ENCODE peak calls at places on chromosome 9, in eight cellular contexts. X is GM12892, Y is IMR-90, F is K562, G is spleen, H is tibial nerve, D is adrenal gland, V is A549. R is an unnamed sample.
A peak's percentile ranks its signal among the peaks of the same experiment; 100 is the strongest.

GRCh38 chr9:126658201-126658600 is 44.5 kb downstream of the LMX1B start:
- DNase-seq in H (no peak), D (no peak), V (no peak), X (no peak), G (no peak), F (no peak), Y (no peak), R (no peak)

GRCh38 chr9:75147638-75148037 is 59.3 kb downstream of the OSTF1 start:
- DNase-seq in X (peak; percentile 5), Y (peak; percentile 19), V (no peak), H (no peak), F (no peak), D (no peak), G (no peak), R (no peak)

GRCh38 chr9:69427286-69427685 is 102.3 kb downstream of the ENTREP1 start:
- DNase-seq in Y (peak; percentile 11), G (no peak), V (no peak), H (no peak), F (no peak), D (no peak), X (no peak), R (no peak)

GRCh38 chr9:92094655-92095054 is 20.6 kb downstream of the SPTLC1 start:
- DNase-seq in Y (peak; percentile 43), G (no peak), X (no peak), F (peak; percentile 68), D (no peak), H (no peak), V (no peak), R (no peak)

GRCh38 chr9:130996205-130996604 is 12.8 kb upstream of the LAMC3 start:
- DNase-seq in F (no peak), D (no peak), H (no peak), Y (no peak), X (no peak), G (no peak), V (no peak), R (peak; percentile 13)

GRCh38 chr9:77735515-77735914 is 87.4 kb upstream of the GNA14 start:
- DNase-seq in G (no peak), D (no peak), H (no peak), F (no peak), V (no peak), Y (peak; percentile 17), X (no peak), R (no peak)

GRCh38 chr9:87336914-87337333 is 160.7 kb upstream of the DAPK1 start:
- DNase-seq in D (peak; percentile 46), X (no peak), V (peak; percentile 44), Y (peak; percentile 79), H (no peak), F (peak; percentile 76), G (no peak), R (peak; percentile 83)

GRCh38 chr9:129886226-129887174 is 51.2 kb downstream of the USP20 start:
- DNase-seq in V (no peak), D (no peak), F (peak; percentile 91), Y (no peak), X (no peak), G (peak; percentile 83), H (no peak), R (peak; percentile 71)

GRCh38 chr9:126036881-126037291 is 289.7 kb downstream of the PBX3 start:
- DNase-seq in G (peak; percentile 31), D (no peak), Y (no peak), X (no peak), F (no peak), V (no peak), H (no peak), R (no peak)

GRCh38 chr9:98807811-98808195 is 333 bp downstream of the GALNT12 start:
- DNase-seq in Y (no peak), D (no peak), G (peak; percentile 80), F (peak; percentile 42), V (no peak), H (no peak), X (no peak), R (no peak)

GRCh38 chr9:128169492-128169891 is 9.4 kb downstream of the BBLN start:
- DNase-seq in G (peak; percentile 46), F (no peak), X (no peak), H (no peak), Y (no peak), V (no peak), D (no peak), R (no peak)

GRCh38 chr9:31304576-31304975 is 1079.9 kb upstream of the ACO1 start:
- DNase-seq in V (no peak), D (no peak), F (no peak), H (no peak), G (no peak), X (no peak), Y (peak; percentile 32), R (no peak)

GRCh38 chr9:127452481-127453092 is 1.3 kb downstream of the LRSAM1 start:
- DNase-seq in V (no peak), H (peak; percentile 20), D (peak; percentile 74), G (no peak), Y (peak; percentile 17), F (no peak), X (no peak), R (peak; percentile 63)

GRCh38 chr9:109868222-109868621 is 88.2 kb downstream of the PALM2AKAP2 start:
- DNase-seq in Y (peak; percentile 50), V (no peak), G (no peak), F (no peak), D (no peak), X (no peak), H (no peak), R (no peak)

GRCh38 chr9:95494416-95495371 is 22.1 kb downstream of the PTCH1 start:
- DNase-seq in D (peak; percentile 42), Y (no peak), G (peak; percentile 94), F (peak; percentile 26), X (peak; percentile 58), V (no peak), H (no peak), R (no peak)
- TF ChIP-seq POLR2A in D (no peak), Y (no peak), G (no peak), F (no peak), X (no peak), V (no peak), H (no peak), R (no peak)

GRCh38 chr9:32550609-32551490 is 1.3 kb upstream of the SMIM27 start:
- DNase-seq in V (peak; percentile 97), H (peak; percentile 90), D (peak; percentile 94), F (peak; percentile 87), Y (peak; percentile 91), G (peak; percentile 98), X (peak; percentile 94), R (peak; percentile 95)
- TF ChIP-seq POLR2A in V (no peak), H (peak; percentile 83), D (no peak), F (peak; percentile 52), Y (peak; percentile 38), G (no peak), X (peak; percentile 39), R (peak; percentile 70)

DNA sequence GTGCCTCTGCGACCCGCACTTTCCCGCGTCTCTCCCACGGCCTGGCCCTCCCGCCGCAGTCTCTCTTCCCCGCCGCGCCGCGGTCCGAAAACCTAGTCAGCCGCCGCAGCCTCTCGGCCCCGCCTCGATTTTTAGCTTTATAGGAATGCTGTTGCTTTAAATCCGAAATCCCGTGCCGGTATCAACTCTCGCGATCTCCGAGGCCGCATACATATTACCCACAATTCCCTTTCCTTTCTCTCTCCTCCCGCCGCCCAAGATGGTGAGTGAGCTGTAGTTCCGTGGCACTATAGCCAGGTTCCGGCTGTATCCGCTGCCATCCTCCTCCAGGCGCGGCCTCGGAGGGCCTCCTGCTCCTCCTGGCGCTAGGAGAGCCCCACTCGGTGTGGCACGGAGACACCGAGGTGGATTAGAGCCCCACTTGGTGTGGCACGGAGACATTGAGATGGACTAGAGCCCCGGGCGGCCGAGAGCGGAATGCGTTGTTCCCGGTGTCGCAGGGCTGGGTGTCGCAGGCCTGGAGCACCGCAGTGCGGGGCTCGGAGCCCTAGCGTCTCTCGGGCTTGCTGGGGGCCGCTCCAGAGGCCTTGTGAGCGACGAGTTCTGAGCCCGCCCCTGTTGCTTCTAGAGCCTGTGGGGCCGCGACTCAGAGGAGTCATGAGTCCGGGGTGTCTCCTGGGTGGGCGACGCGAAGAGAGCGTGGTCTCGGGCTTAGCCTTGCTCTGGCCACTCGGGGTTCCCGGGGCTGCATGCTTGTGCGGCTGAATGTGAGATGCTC is at the start of the genes MED22 and RPL7A:
- DNase-seq in V (peak; percentile 90), X (peak; percentile 84), H (peak; percentile 97), D (peak; percentile 98), F (peak; percentile 96), G (peak; percentile 95), Y (peak; percentile 96), R (peak; percentile 96)
- TF ChIP-seq POLR2A in V (peak; percentile 99), X (peak; percentile 99), H (peak; percentile 76), D (peak; percentile 92), F (peak; percentile 99), G (no peak), Y (peak; percentile 99), R (peak; percentile 98)

GRCh38 chr9:136095028-136095494 is at the start of gene NACC2:
- DNase-seq in X (no peak), F (peak; percentile 82), D (peak; percentile 68), V (no peak), G (peak; percentile 90), Y (peak; percentile 52), H (no peak), R (peak; percentile 75)
- TF ChIP-seq POLR2A in X (no peak), F (no peak), D (peak; percentile 14), V (peak; percentile 62), G (peak; percentile 42), Y (no peak), H (peak; percentile 33), R (no peak)

R was measured in erythroblast.